ENCODE peak calls at places on chromosome 2, in four cellular contexts. One of them, this sample, is unnamed.
A peak's percentile ranks its signal among the peaks of the same experiment; 100 is the strongest.

GRCh38 chr2:6545336-6545735 is 320.4 kb downstream of the CMPK2 start:
- DNase-seq in GM23338: no peak
- DNase-seq in neuronal stem cell: no peak
- DNase-seq in mammary epithelial cell: no peak
- DNase-seq in this sample: no peak

GRCh38 chr2:218893349-218894167 is 12.9 kb downstream of the WNT10A start:
- DNase-seq in GM23338: no peak
- DNase-seq in neuronal stem cell: no peak
- DNase-seq in mammary epithelial cell: no peak
- DNase-seq in this sample: no peak

GRCh38 chr2:187985923-187986322 is 305.8 kb upstream of the GULP1 start:
- DNase-seq in GM23338: peak; percentile 40
- DNase-seq in neuronal stem cell: no peak
- DNase-seq in mammary epithelial cell: peak; percentile 9
- DNase-seq in this sample: no peak

GRCh38 chr2:111068435-111069058 is 52.2 kb upstream of the BCL2L11 start:
- DNase-seq in GM23338: peak; percentile 52
- DNase-seq in neuronal stem cell: no peak
- DNase-seq in mammary epithelial cell: peak; percentile 84
- DNase-seq in this sample: no peak

GRCh38 chr2:230319211-230319862 is 7.7 kb upstream of the SP140L start:
- DNase-seq in GM23338: no peak
- DNase-seq in neuronal stem cell: no peak
- DNase-seq in mammary epithelial cell: no peak
- DNase-seq in this sample: peak; percentile 90

GRCh38 chr2:159165065-159165464 is 121.4 kb downstream of the WDSUB1 start:
- DNase-seq in GM23338: no peak
- DNase-seq in neuronal stem cell: no peak
- DNase-seq in mammary epithelial cell: no peak
- DNase-seq in this sample: no peak

GRCh38 chr2:240299710-240300068 is 135.8 kb upstream of the GPC1 start:
- DNase-seq in GM23338: no peak
- DNase-seq in neuronal stem cell: no peak
- DNase-seq in mammary epithelial cell: no peak
- DNase-seq in this sample: no peak

GRCh38 chr2:202870431-202871160 is 970 bp downstream of the ICA1L start:
- DNase-seq in GM23338: peak; percentile 95
- DNase-seq in neuronal stem cell: peak; percentile 35
- DNase-seq in mammary epithelial cell: peak; percentile 84
- DNase-seq in this sample: peak; percentile 78

GRCh38 chr2:164621761-164622105 is 451 bp upstream of the GRB14 start:
- DNase-seq in GM23338: peak; percentile 60
- DNase-seq in neuronal stem cell: no peak
- DNase-seq in mammary epithelial cell: peak; percentile 5
- DNase-seq in this sample: no peak

GRCh38 chr2:106885326-106885725 is 641 bp downstream of the ST6GAL2 start:
- DNase-seq in GM23338: peak; percentile 66
- DNase-seq in neuronal stem cell: peak; percentile 21
- DNase-seq in mammary epithelial cell: peak; percentile 1
- DNase-seq in this sample: no peak

GRCh38 chr2:224982910-224983688 is 59.2 kb downstream of the DOCK10 start:
- DNase-seq in GM23338: peak; percentile 5
- DNase-seq in neuronal stem cell: no peak
- DNase-seq in mammary epithelial cell: no peak
- DNase-seq in this sample: peak; percentile 71

GRCh38 chr2:75476778-75477177 is 84.0 kb downstream of the EVA1A start:
- DNase-seq in GM23338: no peak
- DNase-seq in neuronal stem cell: no peak
- DNase-seq in mammary epithelial cell: peak; percentile 41
- DNase-seq in this sample: no peak

GRCh38 chr2:230011617-230012016 is 57.1 kb downstream of the SLC16A14 start:
- DNase-seq in GM23338: no peak
- DNase-seq in neuronal stem cell: no peak
- DNase-seq in mammary epithelial cell: no peak
- DNase-seq in this sample: no peak

GRCh38 chr2:3001595-3002184 is 375.9 kb downstream of the EIPR1 start:
- DNase-seq in GM23338: peak; percentile 15
- DNase-seq in neuronal stem cell: no peak
- DNase-seq in mammary epithelial cell: no peak
- DNase-seq in this sample: peak; percentile 35

GRCh38 chr2:45851576-45852304 is 200.3 kb downstream of the PRKCE start:
- DNase-seq in GM23338: no peak
- DNase-seq in neuronal stem cell: no peak
- DNase-seq in mammary epithelial cell: peak; percentile 88
- DNase-seq in this sample: no peak

GRCh38 chr2:20942538-20943223 is 101.2 kb downstream of the APOB start:
- DNase-seq in GM23338: no peak
- DNase-seq in neuronal stem cell: no peak
- DNase-seq in mammary epithelial cell: no peak
- DNase-seq in this sample: no peak

GRCh38 chr2:80638759-80639158 is 334.2 kb upstream of the LRRTM1 start:
- DNase-seq in GM23338: no peak
- DNase-seq in neuronal stem cell: no peak
- DNase-seq in mammary epithelial cell: no peak
- DNase-seq in this sample: no peak

GRCh38 chr2:218168016-218168415 is 1.3 kb upstream of the CXCR1 start:
- DNase-seq in GM23338: no peak
- DNase-seq in neuronal stem cell: no peak
- DNase-seq in mammary epithelial cell: peak; percentile 55
- DNase-seq in this sample: no peak

GRCh38 chr2:198296665-198297308 is 492.4 kb downstream of the PLCL1 start:
- DNase-seq in GM23338: peak; percentile 88
- DNase-seq in neuronal stem cell: peak; percentile 82
- DNase-seq in mammary epithelial cell: peak; percentile 26
- DNase-seq in this sample: peak; percentile 67

GRCh38 chr2:84792856-84793522 is 87.9 kb downstream of the TRABD2A start:
- DNase-seq in GM23338: no peak
- DNase-seq in neuronal stem cell: no peak
- DNase-seq in mammary epithelial cell: no peak
- DNase-seq in this sample: no peak

GRCh38 chr2:148876190-148876588 is 1.2 kb downstream of the KIF5C start:
- DNase-seq in GM23338: peak; percentile 71
- DNase-seq in neuronal stem cell: peak; percentile 76
- DNase-seq in mammary epithelial cell: no peak
- DNase-seq in this sample: peak; percentile 2

GRCh38 chr2:193891021-193891420 is 1696.3 kb upstream of the TMEFF2 start:
- DNase-seq in GM23338: no peak
- DNase-seq in neuronal stem cell: no peak
- DNase-seq in mammary epithelial cell: no peak
- DNase-seq in this sample: no peak

DNA sequence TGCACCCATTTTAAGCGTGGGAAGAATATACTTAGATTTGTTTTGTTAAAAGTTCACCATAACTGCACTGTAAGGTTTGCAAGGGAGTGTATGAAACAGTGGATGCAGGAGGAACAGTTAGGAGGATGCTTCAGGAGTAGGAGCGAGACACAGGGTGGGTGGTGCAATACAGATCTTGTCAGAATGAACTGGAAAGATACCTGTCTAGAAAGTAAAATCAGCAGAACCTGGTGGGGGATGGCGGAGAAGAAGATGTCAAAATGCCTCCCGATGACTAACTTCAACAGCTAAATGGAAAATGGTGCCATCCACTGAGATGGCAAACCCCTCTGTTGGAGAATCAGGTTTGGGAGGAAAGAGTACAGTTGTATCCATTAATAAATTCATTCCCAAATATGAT is 18.2 kb downstream of the LANCL1 start:
- DNase-seq in GM23338: no peak
- DNase-seq in neuronal stem cell: no peak
- DNase-seq in mammary epithelial cell: no peak
- DNase-seq in this sample: no peak
- H3K4me3 ChIP-seq in GM23338: no peak overlapping the region
- H3K4me3 ChIP-seq in neuronal stem cell: no peak overlapping the region
- H3K4me3 ChIP-seq in mammary epithelial cell: no peak overlapping the region
- H3K4me3 ChIP-seq in this sample: no peak overlapping the region

GRCh38 chr2:48145845-48146452 is 239.7 kb upstream of the FBXO11 start:
- DNase-seq in GM23338: peak; percentile 53
- DNase-seq in neuronal stem cell: no peak
- DNase-seq in mammary epithelial cell: no peak
- DNase-seq in this sample: no peak
- H3K4me3 ChIP-seq in GM23338: no peak overlapping the region
- H3K4me3 ChIP-seq in neuronal stem cell: no peak overlapping the region
- H3K4me3 ChIP-seq in mammary epithelial cell: no peak overlapping the region
- H3K4me3 ChIP-seq in this sample: no peak overlapping the region

DNA sequence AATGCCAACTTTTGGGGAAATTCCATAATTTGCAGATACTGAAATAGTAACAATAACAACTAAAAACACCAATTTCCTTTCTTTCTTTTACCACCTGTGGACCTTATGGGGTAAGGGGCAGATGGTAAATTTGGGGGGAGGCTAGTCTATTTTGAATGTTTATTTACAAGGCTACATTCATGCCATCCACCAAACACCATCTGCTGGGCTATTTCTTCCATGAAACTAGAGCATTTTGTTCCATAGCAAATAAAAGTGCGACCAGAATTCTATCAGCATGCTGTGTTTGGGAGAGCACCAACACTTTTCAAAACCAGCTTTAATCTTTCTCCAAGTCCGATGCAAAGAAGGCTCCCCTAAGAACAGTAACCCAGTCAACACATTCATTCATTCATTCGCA is 210.9 kb downstream of the C1D start:
- DNase-seq in GM23338: no peak
- DNase-seq in neuronal stem cell: no peak
- DNase-seq in mammary epithelial cell: no peak
- DNase-seq in this sample: no peak
- H3K4me3 ChIP-seq in GM23338: no peak overlapping the region
- H3K4me3 ChIP-seq in neuronal stem cell: no peak overlapping the region
- H3K4me3 ChIP-seq in mammary epithelial cell: no peak overlapping the region
- H3K4me3 ChIP-seq in this sample: no peak overlapping the region

DNA sequence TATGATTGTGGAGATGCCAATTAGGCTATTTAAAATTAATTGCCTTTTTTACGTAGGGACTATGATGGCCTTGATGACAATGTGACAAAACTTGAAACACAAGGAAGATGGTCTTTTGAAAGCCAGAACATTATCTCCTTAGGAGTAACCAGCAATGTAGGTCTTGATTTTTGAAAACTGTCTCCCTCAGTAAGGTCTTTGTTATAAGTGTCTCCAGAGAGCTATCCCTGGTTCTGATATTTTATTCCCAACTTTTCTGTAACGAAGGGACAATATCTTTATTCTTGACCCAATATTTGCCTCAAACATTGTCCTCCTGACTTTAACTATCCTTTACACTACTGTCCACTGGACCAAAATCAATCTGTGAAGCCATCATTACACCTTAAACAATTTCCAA is 493.2 kb downstream of the CCDC85A start:
- DNase-seq in GM23338: no peak
- DNase-seq in neuronal stem cell: no peak
- DNase-seq in mammary epithelial cell: no peak
- DNase-seq in this sample: no peak
- H3K4me3 ChIP-seq in GM23338: no peak overlapping the region
- H3K4me3 ChIP-seq in neuronal stem cell: no peak overlapping the region
- H3K4me3 ChIP-seq in mammary epithelial cell: no peak overlapping the region
- H3K4me3 ChIP-seq in this sample: no peak overlapping the region

DNA sequence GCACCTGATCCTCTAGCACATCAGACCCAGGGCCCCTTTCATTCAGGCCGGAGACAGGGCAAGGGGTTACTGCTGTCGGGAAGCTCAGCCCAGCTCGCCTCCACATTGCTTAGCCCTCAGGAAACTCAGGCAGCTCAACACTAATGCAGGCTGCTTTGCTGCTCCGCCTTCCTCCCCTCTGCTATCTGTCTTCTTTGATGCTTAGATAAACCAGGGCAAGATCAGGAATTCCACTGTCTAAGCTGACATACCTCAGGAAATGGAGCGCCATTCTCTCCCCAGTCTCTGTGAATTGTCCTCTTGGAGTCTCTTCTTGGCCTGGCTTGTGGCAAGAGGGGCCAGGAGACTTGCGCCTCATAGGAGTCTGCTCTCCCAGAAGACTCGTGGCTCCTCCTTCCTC is 25.5 kb upstream of the EXOC6B start:
- DNase-seq in GM23338: peak; percentile 20
- DNase-seq in neuronal stem cell: no peak
- DNase-seq in mammary epithelial cell: no peak
- DNase-seq in this sample: no peak
- H3K4me3 ChIP-seq in GM23338: no peak overlapping the region
- H3K4me3 ChIP-seq in neuronal stem cell: no peak overlapping the region
- H3K4me3 ChIP-seq in mammary epithelial cell: no peak overlapping the region
- H3K4me3 ChIP-seq in this sample: no peak overlapping the region

This sample was measured in GM12865.